ENCODE peak calls at places on chromosomes 7 and 10, in ten cellular contexts. U is HFFc6; H is T-cell; X is mesothelial cell of epicardium; K is occipital lobe; Y is stimulated activated CD4-positive, alpha-beta T cell treated with anti-CD3 and anti-CD28 coated beads, Interleukin-1b, Interleukin-23, amount 100 ng/mL, for 1 hour; C is GM03348; O is CD4-positive, alpha-beta T cell; W is NCI-H2081; R is endothelial cell. M is an unnamed sample.

GRCh38 chr7:44793919-44794715 is 2.4 kb upstream of the PPIA start:
- DNase-seq in W (no peak), R (no peak), K (no peak), Y (no peak), H (no peak), C (no peak), O (no peak), U (peak; percentile 71), X (no peak), M (no peak)

GRCh38 chr10:34834274-34834673 is 19.2 kb upstream of the PARD3 start:
- DNase-seq in H (no peak), W (no peak), X (no peak), Y (no peak), O (no peak), R (no peak), C (no peak), U (no peak), K (no peak), M (no peak)

GRCh38 chr7:69772699-69773436 is 174.6 kb downstream of the AUTS2 start:
- DNase-seq in K (no peak), W (no peak), X (no peak), U (no peak), H (no peak), C (no peak), R (no peak), Y (no peak), O (no peak), M (no peak)

GRCh38 chr7:142357953-142358520 is 100.2 kb upstream of the PRSS58 start:
- DNase-seq in X (no peak), O (no peak), K (no peak), U (peak; percentile 53), W (peak; percentile 55), H (no peak), C (peak; percentile 66), Y (no peak), R (peak; percentile 46), M (peak; percentile 80)

GRCh38 chr7:38318803-38319416 is 45.5 kb upstream of the TARP start:
- DNase-seq in C (peak; percentile 83), K (no peak), R (peak; percentile 54), H (no peak), U (peak; percentile 75), Y (no peak), W (peak; percentile 65), X (no peak), O (no peak), M (peak; percentile 88)

GRCh38 chr10:43958964-43959363 is 310.3 kb upstream of the ZNF32 start:
- DNase-seq in C (no peak), W (no peak), H (no peak), U (no peak), K (no peak), O (no peak), R (no peak), Y (no peak), X (no peak), M (no peak)

GRCh38 chr10:85319826-85320225 is 991.4 kb downstream of the CCSER2 start:
- DNase-seq in X (no peak), K (peak; percentile 34), U (no peak), W (no peak), Y (no peak), H (no peak), O (no peak), C (no peak), R (no peak), M (no peak)

GRCh38 chr10:124231188-124232135 is 138.1 kb upstream of the CHST15 start:
- DNase-seq in R (no peak), Y (no peak), K (no peak), C (no peak), H (peak; percentile 69), X (no peak), U (no peak), W (no peak), O (peak; percentile 49), M (no peak)

GRCh38 chr7:46908770-46909169 is 673.1 kb downstream of the TNS3 start:
- DNase-seq in O (no peak), U (peak; percentile 81), H (no peak), R (no peak), C (peak; percentile 80), K (no peak), X (no peak), W (no peak), Y (no peak), M (peak; percentile 79)

GRCh38 chr10:59006511-59007306 is 169.7 kb upstream of the PHYHIPL start:
- DNase-seq in K (no peak), Y (no peak), W (no peak), X (no peak), U (peak; percentile 53), O (no peak), R (no peak), C (peak; percentile 62), H (no peak), M (peak; percentile 69)

GRCh38 chr10:122323188-122323587 is 51.3 kb upstream of the PLEKHA1 start:
- DNase-seq in H (no peak), C (no peak), K (no peak), R (no peak), O (no peak), W (no peak), Y (no peak), X (no peak), U (no peak), M (no peak)

GRCh38 chr10:35933491-35933890 is 291.4 kb upstream of the FZD8 start:
- DNase-seq in H (no peak), K (no peak), Y (no peak), X (no peak), U (no peak), R (no peak), W (no peak), C (no peak), O (no peak), M (no peak)

GRCh38 chr7:87926581-87927461 is 7.2 kb upstream of the ADAM22 start:
- DNase-seq in H (no peak), W (no peak), U (no peak), Y (no peak), K (no peak), O (no peak), R (no peak), X (no peak), C (no peak), M (peak; percentile 82)

GRCh38 chr7:116591202-116592040 is 66.6 kb downstream of the CAV1 start:
- DNase-seq in O (no peak), C (peak; percentile 29), X (no peak), W (peak; percentile 7), U (no peak), K (no peak), Y (no peak), R (no peak), H (no peak), M (peak; percentile 48)

GRCh38 chr10:102642553-102643345 is 1.5 kb upstream of the TRIM8 start:
- DNase-seq in Y (no peak), O (peak; percentile 48), X (no peak), W (peak; percentile 32), R (peak; percentile 53), U (peak; percentile 65), C (peak; percentile 52), K (no peak), H (no peak), M (no peak)

GRCh38 chr10:71339796-71340589 is 20.9 kb downstream of the SLC29A3 start:
- DNase-seq in W (no peak), U (no peak), H (no peak), K (no peak), Y (no peak), X (no peak), R (no peak), O (no peak), C (no peak), M (no peak)

GRCh38 chr7:135210818-135211178 is 528 bp downstream of the WDR91 start:
- DNase-seq in K (no peak), R (no peak), O (no peak), C (no peak), W (no peak), X (no peak), Y (no peak), H (no peak), U (no peak), M (peak; percentile 63)